ENCODE peak calls at places on chromosome 1, in eight cellular contexts. O is erythroblast; X is lower lobe of right lung; C is foreskin melanocyte; F is WTC11; V is kidney epithelial cell; Z is fibroblast of the aortic adventitia; Q is stimulated activated naive CD4-positive, alpha-beta T cell treated with Interleukin-2 at 50 U/mL for 16 hours. K is an unnamed sample.

GRCh38 chr1:32351859-32352745 is 10.2 kb downstream of the FAM229A start:
- DNase-seq in F (peak), V (no peak), O (peak), Z (peak), C (no peak), X (no peak), Q (no peak), K (no peak)

GRCh38 chr1:14969006-14969405 is 184.5 kb upstream of the TMEM51 start:
- DNase-seq in F (no peak), Q (peak), C (peak), V (no peak), X (no peak), Z (no peak), O (no peak), K (no peak)

GRCh38 chr1:101183388-101183699 is 53.5 kb upstream of the S1PR1 start:
- DNase-seq in C (no peak), X (no peak), O (no peak), Q (no peak), F (no peak), V (no peak), Z (peak), K (no peak)

GRCh38 chr1:170231669-170232068 is 85.9 kb downstream of the NTMT2 start:
- DNase-seq in Q (no peak), X (no peak), O (no peak), V (no peak), F (no peak), Z (no peak), C (no peak), K (no peak)

GRCh38 chr1:79497193-79497773 is 490.8 kb upstream of the ADGRL4 start:
- DNase-seq in X (no peak), F (peak), C (peak), O (peak), Z (peak), V (peak), Q (no peak), K (no peak)

GRCh38 chr1:221714227-221715116 is 27.4 kb downstream of the DUSP10 start:
- DNase-seq in O (no peak), X (no peak), C (no peak), F (no peak), Z (no peak), Q (no peak), V (no peak), K (no peak)

GRCh38 chr1:235366286-235366685 is 941 bp upstream of the TBCE start:
- DNase-seq in O (no peak), Z (no peak), Q (no peak), F (no peak), X (no peak), C (no peak), V (no peak), K (no peak)

GRCh38 chr1:98794196-98794886 is 132.8 kb downstream of the SNX7 start:
- DNase-seq in V (peak), C (peak), X (no peak), F (peak), O (peak), Q (peak), Z (peak), K (no peak)

GRCh38 chr1:30912913-30913652 is 4.5 kb upstream of the SDC3 start:
- DNase-seq in F (no peak), Q (no peak), V (no peak), Z (no peak), O (no peak), X (peak), C (no peak), K (peak)

GRCh38 chr1:60562715-60563114 is 489.1 kb upstream of the C1orf87 start:
- DNase-seq in V (no peak), Q (no peak), O (no peak), C (no peak), X (no peak), F (no peak), Z (peak), K (no peak)

GRCh38 chr1:23167353-23168078 is 1.1 kb downstream of the LUZP1 start:
- DNase-seq in V (no peak), C (no peak), X (peak), Q (peak), O (no peak), Z (peak), F (peak), K (peak)

GRCh38 chr1:160357286-160358002 is 9.4 kb upstream of the NHLH1 start:
- DNase-seq in Z (no peak), C (no peak), X (no peak), F (no peak), V (no peak), O (no peak), Q (no peak), K (no peak)

GRCh38 chr1:186626533-186626932 is 53.7 kb downstream of the PTGS2 start:
- DNase-seq in V (no peak), O (peak), Z (peak), X (no peak), F (no peak), Q (no peak), C (no peak), K (no peak)

GRCh38 chr1:208820600-208821232 is 576.5 kb upstream of the PLXNA2 start:
- DNase-seq in Q (no peak), V (no peak), Z (no peak), C (no peak), F (no peak), O (no peak), X (no peak), K (no peak)

GRCh38 chr1:169630006-169630405 is at the start of gene SELP:
- DNase-seq in Q (no peak), V (no peak), X (no peak), F (no peak), C (no peak), O (no peak), Z (peak), K (no peak)

GRCh38 chr1:1434131-1434811 is 1.2 kb upstream of the VWA1 start:
- DNase-seq in Q (no peak), F (peak), C (no peak), O (no peak), X (peak), V (no peak), Z (no peak), K (no peak)

GRCh38 chr1:43552813-43553212 is 22.1 kb downstream of the PTPRF start:
- DNase-seq in F (no peak), X (peak), Z (peak), V (no peak), Q (no peak), C (no peak), O (no peak), K (no peak)

GRCh38 chr1:8031176-8031785 is 5.2 kb upstream of the ERRFI1 start:
- DNase-seq in Q (no peak), F (no peak), Z (peak), V (no peak), X (no peak), C (no peak), O (peak), K (no peak)

K was measured in Peyer's patch.